ENCODE peak calls at places on chromosomes 3 and 15, in five cellular contexts. W is kidney, S is lung, L is fibroblast of pulmonary artery, M is pancreas. Z is an unnamed sample.

GRCh38 chr3:107193114-107193513 is 184.1 kb upstream of the CCDC54 start:
- DNase-seq in W (no peak), S (no peak), L (no peak), M (no peak), Z (no peak)

GRCh38 chr3:4722103-4722502 is 229.0 kb downstream of the ITPR1 start:
- DNase-seq in W (no peak), M (no peak), L (peak), S (no peak), Z (no peak)

GRCh38 chr3:140233702-140234101 is 298.7 kb downstream of the CLSTN2 start:
- DNase-seq in W (no peak), L (no peak), M (no peak), S (no peak), Z (no peak)

GRCh38 chr3:138867996-138868395 is 33.3 kb upstream of the PIK3CB start:
- DNase-seq in W (no peak), L (peak), M (no peak), S (no peak), Z (no peak)

GRCh38 chr3:123440181-123440580 is 8.7 kb downstream of the ADCY5 start:
- DNase-seq in S (no peak), M (no peak), L (no peak), W (no peak), Z (no peak)

GRCh38 chr3:161177996-161178395 is 43.1 kb upstream of the NMD3 start:
- DNase-seq in L (no peak), S (no peak), M (no peak), W (no peak), Z (no peak)

GRCh38 chr15:74482661-74483060 is 21.7 kb upstream of the UBL7 start:
- DNase-seq in W (no peak), L (no peak), M (no peak), S (no peak), Z (peak)

GRCh38 chr3:146831657-146832056 is 226.5 kb upstream of the PLSCR5 start:
- DNase-seq in W (no peak), L (no peak), S (no peak), M (no peak), Z (no peak)

GRCh38 chr15:83057002-83057401 is 10.1 kb downstream of the BTBD1 start:
- DNase-seq in L (no peak), W (no peak), M (no peak), S (no peak), Z (no peak)

GRCh38 chr15:78448441-78449219 is 10.6 kb downstream of the IREB2 start:
- DNase-seq in M (no peak), L (no peak), W (no peak), S (no peak), Z (no peak)

GRCh38 chr3:116059421-116060096 is 385.7 kb downstream of the LSAMP start:
- DNase-seq in M (no peak), S (no peak), W (peak), L (peak), Z (peak)

GRCh38 chr3:31981206-31982181 is at the start of the genes OSBPL10 and ZNF860:
- DNase-seq in M (peak), W (peak), S (peak), L (peak), Z (peak)

GRCh38 chr3:186849392-186849975 is 7.0 kb downstream of the ADIPOQ start:
- DNase-seq in S (no peak), M (no peak), L (peak), W (no peak), Z (no peak)

GRCh38 chr3:12462159-12462962 is 21.9 kb upstream of the TSEN2 start:
- DNase-seq in L (no peak), W (no peak), S (no peak), M (no peak), Z (no peak)

GRCh38 chr3:45038096-45038455 is 12.0 kb downstream of the CLEC3B start:
- DNase-seq in W (no peak), M (no peak), L (no peak), S (no peak), Z (no peak)

GRCh38 chr15:34336947-34337556 is 529 bp downstream of the SLC12A6 start:
- DNase-seq in W (no peak), S (no peak), L (no peak), M (no peak), Z (no peak)

GRCh38 chr3:122299872-122300460 is 25.1 kb upstream of the CSTA start:
- DNase-seq in S (no peak), W (no peak), L (peak), M (no peak), Z (no peak)

GRCh38 chr3:64047214-64047613 is 23.9 kb upstream of the PSMD6 start:
- DNase-seq in M (no peak), L (no peak), S (no peak), W (no peak), Z (no peak)

GRCh38 chr15:52040167-52040900 is 21.3 kb downstream of the MAPK6 start:
- DNase-seq in M (no peak), W (no peak), L (peak), S (no peak), Z (no peak)

GRCh38 chr3:132654190-132654589 is 5.4 kb downstream of the ACAD11 start:
- DNase-seq in M (no peak), S (no peak), L (no peak), W (no peak), Z (no peak)

GRCh38 chr15:33500432-33500831 is 189.7 kb downstream of the RYR3 start:
- DNase-seq in L (no peak), S (no peak), M (no peak), W (no peak), Z (no peak)

GRCh38 chr3:188979669-188980311 is 192.0 kb upstream of the TPRG1 start:
- DNase-seq in L (no peak), W (no peak), M (no peak), S (no peak), Z (no peak)

GRCh38 chr3:190320594-190321362 is 1.5 kb downstream of the CLDN1 start:
- DNase-seq in L (no peak), M (no peak), W (no peak), S (no peak), Z (no peak)

GRCh38 chr3:144770813-144771400 is 799.3 kb downstream of the DIPK2A start:
- DNase-seq in M (no peak), W (no peak), L (peak), S (no peak), Z (no peak)

GRCh38 chr3:49930922-49931321 is 1.3 kb upstream of the MON1A start:
- DNase-seq in L (no peak), S (no peak), M (no peak), W (peak), Z (no peak)

GRCh38 chr3:178540184-178540583 is 3.9 kb downstream of the KCNMB2 start:
- DNase-seq in M (no peak), W (no peak), L (no peak), S (no peak), Z (no peak)

GRCh38 chr3:178532414-178532813 is 3.8 kb upstream of the KCNMB2 start:
- DNase-seq in S (no peak), L (peak), W (no peak), M (no peak), Z (no peak)

GRCh38 chr3:178538065-178538464 is 1.8 kb downstream of the KCNMB2 start:
- DNase-seq in L (no peak), W (no peak), S (no peak), M (no peak), Z (no peak)

GRCh38 chr3:178536271-178537079 is at the start of gene KCNMB2:
- DNase-seq in W (no peak), L (peak), S (no peak), M (no peak), Z (no peak)

DNA sequence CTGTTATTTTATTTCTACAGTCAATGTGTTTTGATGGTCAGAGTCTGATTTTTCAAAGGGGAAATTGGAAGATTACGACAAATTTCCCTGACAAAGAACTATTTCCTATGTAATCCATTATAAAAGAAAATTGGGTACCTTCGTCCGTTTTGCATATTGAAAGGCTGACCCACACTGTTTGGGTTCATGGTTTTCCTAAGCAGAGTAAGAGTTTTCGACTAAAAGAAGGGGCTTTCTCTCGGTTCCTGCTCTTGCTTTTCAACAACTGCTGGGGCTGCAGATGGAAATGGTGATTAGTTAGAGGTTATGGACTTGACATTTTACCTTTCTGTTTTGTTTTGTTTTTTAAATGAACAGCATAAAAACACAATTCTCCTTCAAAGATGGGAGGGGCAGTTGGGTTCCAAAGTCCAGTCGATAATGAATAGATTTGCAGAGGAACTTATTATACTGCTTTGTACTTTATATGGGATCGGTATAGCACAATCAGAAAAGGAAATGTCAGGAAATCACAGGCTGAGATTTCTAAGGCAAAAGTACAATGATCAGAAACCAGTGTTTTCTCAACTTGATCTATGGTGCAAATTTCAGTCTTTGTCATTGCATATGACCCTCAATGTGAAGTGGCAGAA is 1.0 kb downstream of the KCNMB2 start:
- DNase-seq in M (no peak), S (no peak), W (no peak), L (no peak), Z (no peak)
- H3K4me3 ChIP-seq in M (peak), S (no peak), W (peak), L (no peak), Z (no peak)

DNA sequence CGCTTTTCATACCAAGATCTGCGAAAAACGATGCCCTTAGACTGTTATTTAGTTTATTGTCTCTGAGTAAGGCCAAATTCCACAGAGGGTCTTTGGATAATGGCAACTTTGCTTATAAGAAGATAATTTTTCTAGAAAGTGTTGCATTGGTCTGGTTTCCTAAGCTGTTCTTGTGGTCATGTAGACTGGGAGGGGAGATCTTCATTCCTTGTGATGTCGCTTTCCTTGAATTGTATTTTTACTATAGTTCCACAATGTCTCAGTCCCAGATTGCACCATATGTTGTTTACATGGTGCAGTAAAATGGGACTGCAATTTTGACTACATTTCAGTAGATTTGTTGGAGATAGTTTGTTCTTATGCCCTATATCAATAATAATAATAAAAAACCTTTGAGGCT is 28.8 kb upstream of the ST3GAL6 start:
- DNase-seq in W (no peak), S (no peak), L (peak), M (no peak), Z (no peak)
- H3K4me3 ChIP-seq in W (peak), S (no peak), L (peak), M (peak), Z (no peak)

GRCh38 chr3:142945023-142945422 is 18.5 kb downstream of the PAQR9 start:
- DNase-seq in L (no peak), M (no peak), W (no peak), S (no peak), Z (no peak)

GRCh38 chr3:142946861-142947260 is 16.6 kb downstream of the PAQR9 start:
- DNase-seq in S (no peak), L (no peak), M (no peak), W (no peak), Z (no peak)

GRCh38 chr3:142944346-142944745 is 19.1 kb downstream of the PAQR9 start:
- DNase-seq in M (no peak), S (no peak), W (no peak), L (no peak), Z (no peak)

GRCh38 chr3:142947799-142948575 is 15.5 kb downstream of the PAQR9 start:
- DNase-seq in S (no peak), W (no peak), M (no peak), L (no peak), Z (no peak)

GRCh38 chr3:142947352-142947751 is 16.1 kb downstream of the PAQR9 start:
- DNase-seq in L (no peak), W (no peak), S (no peak), M (no peak), Z (no peak)
- H3K4me3 ChIP-seq in L (no peak), W (no peak), S (no peak), M (no peak), Z (no peak)

DNA sequence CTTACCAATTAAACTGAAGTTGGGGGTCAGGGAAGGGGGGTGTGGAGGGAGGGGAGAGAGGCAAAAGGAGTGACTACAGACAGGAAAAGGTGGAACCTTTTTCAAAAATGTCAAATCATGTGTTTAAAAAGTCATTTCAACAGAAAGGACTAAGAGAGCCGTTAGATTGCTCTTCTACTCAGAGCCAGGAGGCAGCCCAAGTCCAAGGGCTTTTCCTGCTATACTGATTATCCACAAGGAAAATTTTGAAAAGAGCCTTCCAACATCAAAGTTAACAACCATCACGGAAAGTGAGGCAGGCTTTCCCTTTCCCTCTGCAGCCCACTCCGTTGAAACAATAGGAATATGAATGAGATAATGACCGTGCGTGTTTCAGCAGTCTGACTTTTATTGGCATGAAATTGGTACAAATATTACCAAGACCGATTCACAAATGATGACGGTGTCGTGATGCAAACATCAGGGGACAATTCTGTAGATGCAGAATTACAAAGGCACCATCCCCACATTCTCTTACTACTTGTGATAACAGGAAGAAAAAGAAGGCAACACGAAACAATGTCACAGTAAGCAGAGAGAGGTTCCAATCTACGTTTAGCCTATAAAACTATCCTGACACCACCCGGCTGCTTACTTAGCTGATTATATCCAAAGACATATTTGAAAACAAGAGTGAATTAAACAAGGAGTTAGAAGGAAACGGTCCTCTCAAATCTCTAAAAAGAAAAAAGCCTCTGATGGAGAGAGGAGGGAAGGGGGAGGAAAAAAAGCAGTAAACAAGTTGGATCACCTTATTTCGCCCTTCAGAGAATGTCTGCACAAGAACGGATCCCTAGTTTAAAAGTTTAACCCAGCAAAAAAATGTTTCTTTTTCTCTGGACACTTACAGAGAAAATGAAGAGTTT is 453.7 kb downstream of the FOXP1 start:
- DNase-seq in W (no peak), L (peak), M (no peak), S (no peak), Z (no peak)
- H3K4me3 ChIP-seq in W (peak), L (peak), M (peak), S (peak), Z (peak)

GRCh38 chr15:45200001-45200798 is 12.4 kb upstream of the SHF start:
- DNase-seq in M (peak), S (peak), L (peak), W (peak), Z (peak)

GRCh38 chr15:45199136-45199810 is 11.5 kb upstream of the SHF start:
- DNase-seq in L (no peak), M (no peak), W (peak), S (no peak), Z (no peak)

GRCh38 chr15:45200799-45201556 is 13.2 kb upstream of the SHF start:
- DNase-seq in M (peak), W (peak), L (peak), S (peak), Z (peak)

GRCh38 chr15:45203182-45203581 is 15.4 kb upstream of the SHF start:
- DNase-seq in S (no peak), M (no peak), L (peak), W (no peak), Z (no peak)

DNA sequence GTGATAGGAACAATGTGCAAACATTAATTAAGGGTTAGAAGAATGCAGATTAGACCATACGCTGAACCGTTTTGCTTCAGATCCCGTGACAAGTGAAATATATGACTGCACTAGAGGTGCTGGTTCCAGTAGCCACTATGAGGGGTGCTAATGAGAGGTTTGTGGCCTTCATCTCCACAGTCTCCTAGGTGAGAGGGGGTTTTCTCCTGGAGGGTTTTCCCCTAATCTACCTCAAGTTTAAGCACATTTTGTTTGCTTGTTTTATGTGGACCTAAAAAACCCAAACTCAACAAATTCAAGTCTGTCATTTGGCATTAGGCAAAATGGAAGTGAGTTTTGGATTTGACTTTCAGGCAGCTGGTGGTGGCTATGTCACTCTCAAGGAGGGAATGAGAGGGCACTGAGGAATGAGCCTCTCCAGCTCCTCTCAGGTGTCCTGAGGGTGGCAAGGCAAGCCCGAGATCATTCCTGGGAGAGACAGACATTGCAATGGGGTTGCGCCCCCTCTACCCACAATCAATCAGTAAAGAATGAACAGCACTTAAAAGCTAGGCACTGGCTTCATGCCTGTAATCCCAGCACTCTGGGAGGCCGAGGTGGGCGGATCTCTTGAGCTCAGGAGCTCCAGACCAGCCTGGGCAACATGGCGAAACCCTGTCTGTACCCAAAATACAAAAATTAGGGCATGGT is 13.9 kb upstream of the SHF start:
- DNase-seq in S (no peak), W (no peak), M (no peak), L (no peak), Z (no peak)
- H3K4me3 ChIP-seq in S (no peak), W (no peak), M (peak), L (no peak), Z (no peak)

GRCh38 chr3:14153663-14154062 is 24.7 kb downstream of the XPC start:
- DNase-seq in S (no peak), W (no peak), L (no peak), M (no peak), Z (no peak)
- H3K4me3 ChIP-seq in S (no peak), W (no peak), L (no peak), M (no peak), Z (no peak)